ENCODE peak calls at places on chromosome 9, in seven cellular contexts. G is CD8-positive, alpha-beta memory T cell; R is stimulated activated naive CD8-positive, alpha-beta T cell treated with anti-CD3 and anti-CD28 coated beads, Interleukin-15, amount 100 ng/mL, for 72 hours; V is keratinocyte; O is EL; F is astrocyte of the spinal cord; E is choroid plexus epithelial cell. P is an unnamed sample.

GRCh38 chr9:16679327-16679821 is 191.1 kb downstream of the BNC2 start:
- DNase-seq in R (no peak), E (no peak), F (peak), O (peak), G (no peak), V (no peak), P (no peak)

GRCh38 chr9:109179801-109180523 is 12.9 kb upstream of the FRRS1L start:
- DNase-seq in G (no peak), E (no peak), R (no peak), V (no peak), F (no peak), O (no peak), P (peak)

GRCh38 chr9:93028448-93029006 is 30.0 kb upstream of the SUSD3 start:
- DNase-seq in G (peak), E (no peak), F (no peak), O (no peak), V (no peak), R (peak), P (no peak)

GRCh38 chr9:137762414-137763061 is 115.0 kb upstream of the CACNA1B start:
- DNase-seq in E (no peak), V (no peak), G (no peak), O (no peak), R (no peak), F (no peak), P (no peak)

GRCh38 chr9:85515021-85515420 is 226.7 kb downstream of the AGTPBP1 start:
- DNase-seq in G (no peak), O (no peak), F (no peak), R (no peak), E (no peak), V (peak), P (no peak)

GRCh38 chr9:124450931-124451661 is 845 bp downstream of the ADGRD2 start:
- DNase-seq in E (no peak), F (no peak), V (no peak), O (no peak), G (no peak), R (no peak), P (no peak)

GRCh38 chr9:104386425-104387069 is 117.5 kb upstream of the OR13F1 start:
- DNase-seq in R (no peak), V (no peak), O (peak), E (peak), F (peak), G (no peak), P (peak)

GRCh38 chr9:121637441-121638222 is 13.8 kb upstream of the DAB2IP start:
- DNase-seq in O (peak), G (no peak), F (peak), V (no peak), R (no peak), E (no peak), P (peak)

GRCh38 chr9:34642679-34643078 is 3.8 kb upstream of the GALT start:
- DNase-seq in G (no peak), O (no peak), R (no peak), E (no peak), V (no peak), F (no peak), P (no peak)

GRCh38 chr9:124897570-124898460 is 35.9 kb downstream of the ARPC5L start:
- DNase-seq in G (no peak), R (no peak), V (no peak), F (no peak), E (peak), O (no peak), P (no peak)

GRCh38 chr9:15965246-15965745 is 412.5 kb downstream of the CCDC171 start:
- DNase-seq in E (peak), R (no peak), V (no peak), G (no peak), O (peak), F (no peak), P (no peak)

GRCh38 chr9:72998363-72998762 is 45.5 kb upstream of the ALDH1A1 start:
- DNase-seq in E (no peak), V (no peak), G (no peak), O (no peak), R (no peak), F (no peak), P (no peak)

GRCh38 chr9:100472725-100473261 is at the start of gene TMEFF1:
- DNase-seq in O (peak), E (no peak), V (no peak), R (peak), G (peak), F (peak), P (peak)

GRCh38 chr9:120477534-120478001 is 102.4 kb downstream of the CDK5RAP2 start:
- DNase-seq in V (no peak), E (peak), G (no peak), F (peak), R (peak), O (peak), P (peak)

GRCh38 chr9:123522921-123523320 is 166.9 kb downstream of the CRB2 start:
- DNase-seq in R (no peak), E (no peak), G (no peak), O (no peak), V (no peak), F (no peak), P (no peak)

GRCh38 chr9:131019387-131020239 is 10.6 kb downstream of the LAMC3 start:
- DNase-seq in R (no peak), G (no peak), E (no peak), F (no peak), V (no peak), O (peak), P (no peak)

GRCh38 chr9:110769667-110770066 is 101.1 kb downstream of the MUSK start:
- DNase-seq in F (peak), V (no peak), O (peak), R (no peak), G (no peak), E (peak), P (no peak)

GRCh38 chr9:89311346-89312153 is 555 bp downstream of the CKS2 start:
- DNase-seq in O (no peak), R (no peak), F (peak), V (no peak), E (peak), G (no peak), P (no peak)

GRCh38 chr9:131624636-131625241 is 79.4 kb downstream of the PRRT1B start:
- DNase-seq in O (peak), R (no peak), E (no peak), V (no peak), G (no peak), F (peak), P (no peak)

GRCh38 chr9:626591-626990 is 214.9 kb upstream of the DMRT1 start:
- DNase-seq in R (no peak), V (no peak), E (no peak), O (no peak), G (no peak), F (no peak), P (no peak)

GRCh38 chr9:135241381-135242380 is 154.2 kb downstream of the OLFM1 start:
- DNase-seq in V (no peak), F (no peak), E (no peak), G (peak), R (no peak), O (no peak), P (no peak)

GRCh38 chr9:133747309-133747708 is 9.2 kb upstream of the SARDH start:
- DNase-seq in R (no peak), E (no peak), G (no peak), V (no peak), F (no peak), O (no peak), P (no peak)

GRCh38 chr9:17802249-17802857 is 223.5 kb downstream of the SH3GL2 start:
- DNase-seq in V (no peak), O (peak), G (no peak), E (peak), R (no peak), F (peak), P (no peak)

GRCh38 chr9:27126682-27127081 is 17.7 kb downstream of the TEK start:
- DNase-seq in O (no peak), V (no peak), G (no peak), F (no peak), R (no peak), E (no peak), P (no peak)

GRCh38 chr9:128554155-128554862 is 1.9 kb downstream of the SPTAN1 start:
- DNase-seq in F (peak), E (peak), O (peak), G (no peak), R (no peak), V (no peak), P (peak)

GRCh38 chr9:21525174-21525573 is 43.1 kb upstream of the IFNE start:
- DNase-seq in R (no peak), G (no peak), V (no peak), F (no peak), E (no peak), O (no peak), P (no peak)

GRCh38 chr9:71001780-71002386 is 119.5 kb downstream of the TRPM3 start:
- DNase-seq in G (no peak), F (peak), O (peak), R (no peak), V (no peak), E (peak), P (peak)

GRCh38 chr9:129145316-129145715 is 32.7 kb downstream of the IER5L start:
- DNase-seq in O (peak), F (no peak), E (peak), G (no peak), V (no peak), R (no peak), P (no peak)

GRCh38 chr9:126522957-126523356 is 90.8 kb upstream of the LMX1B start:
- DNase-seq in O (no peak), G (no peak), E (no peak), V (no peak), R (no peak), F (no peak), P (no peak)

GRCh38 chr9:4269872-4270271 is 30.0 kb downstream of the GLIS3 start:
- DNase-seq in E (no peak), O (no peak), R (no peak), F (no peak), G (no peak), V (no peak), P (no peak)

P was measured in putamen.